ENCODE peak calls at places on chromosomes 7 and 10, in eight cellular contexts. F, G, V, B, O, E, P and K are unnamed samples.

GRCh38 chr7:68470836-68471235 is 1127.4 kb upstream of the AUTS2 start:
- DNase-seq in F (no peak), G (peak), V (no peak), B (no peak), O (no peak), E (no peak), P (no peak), K (no peak)

GRCh38 chr10:123241391-123242141 is 87.4 kb downstream of the BUB3 start:
- DNase-seq in F (no peak), G (no peak), V (no peak), B (no peak), O (no peak), E (no peak), P (peak), K (no peak)

GRCh38 chr7:81719865-81720264 is 50.0 kb downstream of the HGF start:
- DNase-seq in F (no peak), G (no peak), V (no peak), B (peak), O (no peak), E (no peak), P (no peak), K (no peak)

GRCh38 chr7:132419538-132419937 is 156.7 kb downstream of the PLXNA4 start:
- DNase-seq in F (no peak), G (no peak), V (no peak), B (no peak), O (no peak), E (no peak), P (no peak), K (no peak)

GRCh38 chr7:131002600-131002999 is 268.6 kb upstream of the KLF14 start:
- DNase-seq in F (no peak), G (no peak), V (no peak), B (no peak), O (no peak), E (no peak), P (no peak), K (no peak)

GRCh38 chr7:106415433-106415832 is 130.7 kb upstream of the NAMPT start:
- DNase-seq in F (no peak), G (no peak), V (no peak), B (peak), O (no peak), E (no peak), P (no peak), K (no peak)

GRCh38 chr7:78398576-78398975 is 600.0 kb downstream of the PHTF2 start:
- DNase-seq in F (no peak), G (no peak), V (no peak), B (no peak), O (no peak), E (no peak), P (no peak), K (no peak)

GRCh38 chr7:514651-515598 is 4.7 kb downstream of the PDGFA start:
- DNase-seq in F (no peak), G (peak), V (peak), B (no peak), O (no peak), E (peak), P (no peak), K (peak)

GRCh38 chr10:112650588-112651030 is 203.6 kb downstream of the VTI1A start:
- DNase-seq in F (no peak), G (no peak), V (no peak), B (peak), O (no peak), E (no peak), P (no peak), K (no peak)

GRCh38 chr7:139687206-139687954 is 90.4 kb downstream of the HIPK2 start:
- DNase-seq in F (no peak), G (no peak), V (no peak), B (no peak), O (no peak), E (no peak), P (no peak), K (no peak)

GRCh38 chr7:140617081-140617480 is 23.5 kb downstream of the DENND2A start:
- DNase-seq in F (no peak), G (no peak), V (no peak), B (no peak), O (no peak), E (no peak), P (no peak), K (no peak)

GRCh38 chr10:1454964-1455363 is 282.4 kb downstream of the ADARB2 start:
- DNase-seq in F (no peak), G (no peak), V (no peak), B (no peak), O (no peak), E (no peak), P (no peak), K (no peak)

GRCh38 chr7:130793855-130794618 is 60.0 kb upstream of the KLF14 start:
- DNase-seq in F (no peak), G (no peak), V (no peak), B (peak), O (no peak), E (no peak), P (no peak), K (no peak)

GRCh38 chr7:65804887-65805286 is 68.0 kb upstream of the VKORC1L1 start:
- DNase-seq in F (no peak), G (no peak), V (no peak), B (no peak), O (no peak), E (no peak), P (no peak), K (no peak)

GRCh38 chr10:33052915-33053810 is 95.1 kb upstream of the ITGB1 start:
- DNase-seq in F (no peak), G (no peak), V (no peak), B (peak), O (no peak), E (no peak), P (no peak), K (no peak)

GRCh38 chr7:49443515-49443914 is 329.9 kb upstream of the VWC2 start:
- DNase-seq in F (no peak), G (no peak), V (no peak), B (no peak), O (no peak), E (no peak), P (no peak), K (no peak)

GRCh38 chr7:29375641-29376562 is 181.3 kb downstream of the CHN2 start:
- DNase-seq in F (no peak), G (peak), V (peak), B (no peak), O (no peak), E (no peak), P (no peak), K (no peak)

GRCh38 chr7:99651290-99651689 is 28.5 kb downstream of the CYP3A5 start:
- DNase-seq in F (no peak), G (no peak), V (no peak), B (no peak), O (no peak), E (no peak), P (no peak), K (no peak)

GRCh38 chr7:99653754-99654153 is 26.0 kb downstream of the CYP3A5 start:
- DNase-seq in F (no peak), G (no peak), V (no peak), B (no peak), O (no peak), E (no peak), P (no peak), K (no peak)

GRCh38 chr7:99648843-99649242 is 31.0 kb downstream of the CYP3A5 start:
- DNase-seq in F (no peak), G (no peak), V (no peak), B (no peak), O (no peak), E (no peak), P (no peak), K (no peak)

GRCh38 chr7:99652671-99653070 is 27.1 kb downstream of the CYP3A5 start:
- DNase-seq in F (no peak), G (no peak), V (no peak), B (no peak), O (no peak), E (no peak), P (no peak), K (no peak)
- TF ChIP-seq POLR2A in F (no peak), G (peak), V (no peak), B (no peak), O (no peak), E (no peak), P (no peak), K (no peak)

GRCh38 chr7:111525100-111525499 is 37.2 kb downstream of the IMMP2L start:
- DNase-seq in F (no peak), G (no peak), V (no peak), B (no peak), O (no peak), E (no peak), P (no peak), K (no peak)

GRCh38 chr7:111529507-111530355 is 32.6 kb downstream of the IMMP2L start:
- DNase-seq in F (no peak), G (no peak), V (no peak), B (peak), O (no peak), E (no peak), P (no peak), K (no peak)

GRCh38 chr7:111530356-111530668 is 32.0 kb downstream of the IMMP2L start:
- DNase-seq in F (no peak), G (no peak), V (no peak), B (no peak), O (no peak), E (no peak), P (no peak), K (no peak)

GRCh38 chr7:111527545-111527944 is 34.7 kb downstream of the IMMP2L start:
- DNase-seq in F (no peak), G (no peak), V (no peak), B (no peak), O (no peak), E (no peak), P (no peak), K (no peak)

DNA sequence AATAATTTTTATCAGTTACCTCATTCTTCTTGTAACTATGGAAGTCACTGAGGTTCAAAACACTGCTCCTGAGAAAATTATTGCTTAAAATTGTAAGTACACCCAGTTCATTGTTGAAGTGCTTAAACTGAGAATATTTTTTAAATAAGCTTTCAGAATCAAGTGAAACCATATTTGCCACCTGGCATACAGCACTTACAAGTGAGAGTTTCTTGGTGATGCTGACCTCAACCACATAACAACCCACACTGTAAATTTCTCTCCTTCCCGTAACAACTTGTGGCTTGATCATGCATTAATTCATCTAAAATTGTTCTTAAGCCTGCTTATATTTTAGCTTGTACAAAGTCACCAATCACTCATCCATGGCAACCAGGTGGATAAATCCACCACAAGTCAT is 34.0 kb downstream of the IMMP2L start:
- DNase-seq in F (no peak), G (no peak), V (no peak), B (no peak), O (no peak), E (no peak), P (no peak), K (no peak)
- TF ChIP-seq POLR2A in F (peak), G (no peak), V (no peak), B (no peak), O (no peak), E (no peak), P (no peak), K (no peak)

DNA sequence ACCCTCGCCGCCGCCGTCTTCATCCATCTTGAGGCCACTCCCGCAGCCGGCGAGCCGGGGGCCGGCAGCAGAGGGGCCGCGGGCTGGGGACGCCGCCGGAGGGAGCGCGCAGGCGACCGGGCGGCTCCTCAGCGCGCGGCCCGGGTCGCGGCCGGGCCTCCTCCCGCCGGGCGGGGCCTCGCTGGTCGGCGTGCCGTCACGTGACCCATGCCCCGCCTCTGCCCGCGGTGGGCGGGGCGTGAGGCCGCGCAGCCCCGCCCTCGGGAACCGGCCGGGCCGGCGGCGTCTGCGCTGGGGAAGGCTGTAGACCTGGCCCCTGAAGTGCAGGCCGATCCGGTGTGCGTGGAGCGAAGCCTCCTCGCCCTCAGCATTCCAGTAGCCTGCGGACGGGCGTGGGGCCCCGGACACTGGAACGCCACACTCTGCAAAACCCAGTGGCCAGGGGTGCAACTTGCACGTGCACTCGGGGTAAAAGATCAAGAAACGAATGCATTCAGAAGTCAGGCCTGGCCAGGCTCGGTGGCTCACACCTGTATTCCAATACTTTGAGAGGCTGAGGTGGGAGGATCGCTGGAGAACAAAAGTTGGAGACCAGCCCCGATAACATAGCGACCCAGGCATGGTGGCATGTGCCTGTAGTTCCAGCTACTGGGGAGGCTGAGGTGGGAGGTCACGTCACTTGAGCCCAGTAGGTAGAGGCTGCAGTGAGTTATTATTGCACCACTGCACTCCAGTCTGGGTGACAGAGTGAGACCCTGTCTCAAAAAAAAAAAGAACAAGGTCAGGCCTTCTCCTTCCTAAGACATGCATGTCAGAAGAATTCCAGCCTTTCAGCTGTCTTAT is at the start of gene CYTH3:
- DNase-seq in F (peak), G (peak), V (peak), B (peak), O (peak), E (peak), P (peak), K (peak)
- TF ChIP-seq POLR2A in F (peak), G (peak), V (no peak), B (no peak), O (peak), E (peak), P (peak), K (peak)

GRCh38 chr10:102432162-102432950 is at the start of gene CUEDC2:
- DNase-seq in F (peak), G (peak), V (peak), B (peak), O (peak), E (peak), P (peak), K (peak)
- TF ChIP-seq POLR2A in F (peak), G (peak), V (no peak), B (peak), O (peak), E (peak), P (no peak), K (peak)

DNA sequence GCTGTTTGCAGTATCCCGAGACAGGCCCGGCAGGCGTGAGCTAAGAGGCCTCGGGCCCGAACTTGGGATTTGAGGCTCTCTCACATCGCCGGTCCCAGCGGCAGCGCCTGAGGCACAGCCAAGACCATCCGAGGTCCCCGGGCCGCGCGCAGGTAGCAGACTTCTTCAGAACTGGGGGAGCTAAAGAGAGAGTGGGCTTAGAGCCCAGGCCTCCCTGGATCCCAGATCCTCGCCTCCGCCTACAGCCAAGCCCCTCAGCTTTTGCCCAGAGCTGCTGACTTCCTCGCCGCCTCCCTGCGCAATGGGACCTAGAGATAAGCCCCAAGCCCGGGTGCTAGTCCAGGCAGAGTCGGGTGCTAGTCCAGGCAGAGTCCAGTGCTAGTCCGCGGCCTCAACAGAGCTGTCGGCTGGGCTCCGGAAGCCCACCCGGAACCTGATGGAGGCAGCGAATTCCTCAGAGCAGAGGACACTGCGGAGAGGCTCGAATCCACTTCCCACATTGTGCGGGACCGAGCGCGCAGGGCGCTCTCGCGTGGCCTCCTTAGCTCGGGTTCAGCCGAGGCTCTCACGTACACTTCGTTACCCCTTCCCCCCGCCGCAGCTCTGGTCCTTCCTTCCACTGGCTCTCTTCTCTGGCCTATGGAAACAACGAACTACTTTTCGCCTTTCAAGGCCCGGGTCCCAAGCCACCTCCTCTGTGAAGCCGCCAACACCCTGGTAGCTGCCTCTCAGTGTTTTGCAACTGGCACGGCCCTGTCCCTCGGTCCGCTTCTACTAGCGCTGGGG is 5.8 kb downstream of the LBX1 start:
- DNase-seq in F (no peak), G (no peak), V (no peak), B (no peak), O (no peak), E (no peak), P (no peak), K (no peak)
- TF ChIP-seq POLR2A in F (no peak), G (no peak), V (no peak), B (no peak), O (no peak), E (no peak), P (no peak), K (no peak)